ENCODE peak calls at places on chromosomes 7 and 10, in six cellular contexts. One of them, this sample, is unnamed.

GRCh38 chr7:147999962-148000361 is 590.6 kb upstream of the C7orf33 start:
- DNase-seq in glutamatergic neuron: no peak
- DNase-seq in fibroblast of pulmonary artery: no peak
- DNase-seq in HCT116: no peak
- DNase-seq in AG09309: no peak
- DNase-seq in Peyer's patch: no peak
- DNase-seq in this sample: no peak

GRCh38 chr7:131157530-131158243 is 170.0 kb upstream of the MKLN1 start:
- DNase-seq in glutamatergic neuron: no peak
- DNase-seq in AG09309: peak; percentile 62
- DNase-seq in HCT116: no peak
- DNase-seq in fibroblast of pulmonary artery: peak; percentile 84
- DNase-seq in Peyer's patch: no peak
- DNase-seq in this sample: peak; percentile 88

GRCh38 chr10:6713716-6714115 is 133.6 kb upstream of the PRKCQ start:
- DNase-seq in HCT116: no peak
- DNase-seq in AG09309: no peak
- DNase-seq in glutamatergic neuron: no peak
- DNase-seq in Peyer's patch: no peak
- DNase-seq in fibroblast of pulmonary artery: no peak
- DNase-seq in this sample: no peak

GRCh38 chr10:74008212-74008731 is 10.4 kb downstream of the VCL start:
- DNase-seq in fibroblast of pulmonary artery: peak; percentile 72
- DNase-seq in Peyer's patch: no peak
- DNase-seq in AG09309: peak; percentile 84
- DNase-seq in glutamatergic neuron: no peak
- DNase-seq in HCT116: no peak
- DNase-seq in this sample: no peak

GRCh38 chr7:106811472-106811871 is 53.6 kb upstream of the PIK3CG start:
- DNase-seq in Peyer's patch: no peak
- DNase-seq in AG09309: no peak
- DNase-seq in glutamatergic neuron: no peak
- DNase-seq in fibroblast of pulmonary artery: no peak
- DNase-seq in HCT116: no peak
- DNase-seq in this sample: no peak

GRCh38 chr7:32611201-32611691 is 116.0 kb downstream of the AVL9 start:
- DNase-seq in fibroblast of pulmonary artery: no peak
- DNase-seq in glutamatergic neuron: no peak
- DNase-seq in Peyer's patch: no peak
- DNase-seq in HCT116: no peak
- DNase-seq in AG09309: no peak
- DNase-seq in this sample: no peak

GRCh38 chr7:2821842-2822507 is 22.1 kb downstream of the GNA12 start:
- DNase-seq in fibroblast of pulmonary artery: peak; percentile 91
- DNase-seq in Peyer's patch: peak; percentile 62
- DNase-seq in HCT116: no peak
- DNase-seq in glutamatergic neuron: no peak
- DNase-seq in AG09309: peak; percentile 59
- DNase-seq in this sample: peak; percentile 77

GRCh38 chr7:99027241-99027640 is 116.7 kb downstream of the SMURF1 start:
- DNase-seq in AG09309: no peak
- DNase-seq in HCT116: no peak
- DNase-seq in glutamatergic neuron: no peak
- DNase-seq in Peyer's patch: no peak
- DNase-seq in fibroblast of pulmonary artery: peak; percentile 66
- DNase-seq in this sample: no peak

GRCh38 chr10:95755511-95756004 is 405 bp upstream of the ENTPD1 start:
- DNase-seq in Peyer's patch: peak; percentile 65
- DNase-seq in glutamatergic neuron: no peak
- DNase-seq in AG09309: no peak
- DNase-seq in HCT116: no peak
- DNase-seq in fibroblast of pulmonary artery: peak; percentile 26
- DNase-seq in this sample: no peak

GRCh38 chr10:28661035-28661434 is 16.3 kb upstream of the BAMBI start:
- DNase-seq in AG09309: peak; percentile 59
- DNase-seq in fibroblast of pulmonary artery: peak; percentile 75
- DNase-seq in HCT116: no peak
- DNase-seq in glutamatergic neuron: no peak
- DNase-seq in Peyer's patch: no peak
- DNase-seq in this sample: peak; percentile 50

GRCh38 chr10:10911471-10911921 is 106.2 kb upstream of the CELF2 start:
- DNase-seq in fibroblast of pulmonary artery: peak; percentile 94
- DNase-seq in Peyer's patch: peak; percentile 17
- DNase-seq in AG09309: peak; percentile 47
- DNase-seq in glutamatergic neuron: peak; percentile 24
- DNase-seq in HCT116: no peak
- DNase-seq in this sample: peak; percentile 82

GRCh38 chr7:17971392-17971791 is 31.1 kb upstream of the SNX13 start:
- DNase-seq in HCT116: no peak
- DNase-seq in fibroblast of pulmonary artery: peak; percentile 55
- DNase-seq in AG09309: no peak
- DNase-seq in Peyer's patch: no peak
- DNase-seq in glutamatergic neuron: no peak
- DNase-seq in this sample: peak; percentile 4

GRCh38 chr7:55827577-55827976 is 35.0 kb downstream of the SEPTIN14 start:
- DNase-seq in Peyer's patch: no peak
- DNase-seq in glutamatergic neuron: no peak
- DNase-seq in fibroblast of pulmonary artery: no peak
- DNase-seq in HCT116: no peak
- DNase-seq in AG09309: no peak
- DNase-seq in this sample: no peak

GRCh38 chr10:84077728-84078127 is 61.6 kb upstream of the GHITM start:
- DNase-seq in AG09309: no peak
- DNase-seq in glutamatergic neuron: no peak
- DNase-seq in Peyer's patch: no peak
- DNase-seq in HCT116: no peak
- DNase-seq in fibroblast of pulmonary artery: no peak
- DNase-seq in this sample: no peak

GRCh38 chr10:84078771-84079170 is 60.5 kb upstream of the GHITM start:
- DNase-seq in Peyer's patch: no peak
- DNase-seq in HCT116: no peak
- DNase-seq in AG09309: no peak
- DNase-seq in fibroblast of pulmonary artery: no peak
- DNase-seq in glutamatergic neuron: no peak
- DNase-seq in this sample: no peak

GRCh38 chr10:84076047-84076388 is 63.3 kb upstream of the GHITM start:
- DNase-seq in AG09309: peak; percentile 33
- DNase-seq in HCT116: no peak
- DNase-seq in glutamatergic neuron: no peak
- DNase-seq in Peyer's patch: no peak
- DNase-seq in fibroblast of pulmonary artery: peak; percentile 86
- DNase-seq in this sample: peak; percentile 54

GRCh38 chr10:84075226-84076046 is 63.9 kb upstream of the GHITM start:
- DNase-seq in Peyer's patch: no peak
- DNase-seq in glutamatergic neuron: no peak
- DNase-seq in AG09309: no peak
- DNase-seq in HCT116: no peak
- DNase-seq in fibroblast of pulmonary artery: no peak
- DNase-seq in this sample: no peak

GRCh38 chr10:84076540-84077195 is 62.6 kb upstream of the GHITM start:
- DNase-seq in glutamatergic neuron: no peak
- DNase-seq in AG09309: no peak
- DNase-seq in fibroblast of pulmonary artery: peak; percentile 53
- DNase-seq in Peyer's patch: no peak
- DNase-seq in HCT116: no peak
- DNase-seq in this sample: peak; percentile 22
- TF ChIP-seq CTCF in glutamatergic neuron: peak; percentile 18
- TF ChIP-seq CTCF in AG09309: peak; percentile 46
- TF ChIP-seq CTCF in fibroblast of pulmonary artery: peak; percentile 62
- TF ChIP-seq CTCF in Peyer's patch: no peak
- TF ChIP-seq CTCF in HCT116: peak; percentile 64
- TF ChIP-seq CTCF in this sample: peak; percentile 16

GRCh38 chr10:102132563-102133372 is at the start of gene PPRC1:
- DNase-seq in glutamatergic neuron: peak; percentile 97
- DNase-seq in AG09309: peak; percentile 96
- DNase-seq in HCT116: peak; percentile 100
- DNase-seq in fibroblast of pulmonary artery: peak; percentile 99
- DNase-seq in Peyer's patch: peak; percentile 99
- DNase-seq in this sample: peak; percentile 99
- TF ChIP-seq CTCF in glutamatergic neuron: peak; percentile 96
- TF ChIP-seq CTCF in AG09309: peak; percentile 82
- TF ChIP-seq CTCF in HCT116: peak; percentile 99
- TF ChIP-seq CTCF in fibroblast of pulmonary artery: peak; percentile 91
- TF ChIP-seq CTCF in Peyer's patch: peak; percentile 96
- TF ChIP-seq CTCF in this sample: peak; percentile 65

GRCh38 chr7:73611017-73611555 is 13.2 kb downstream of the MLXIPL start:
- DNase-seq in HCT116: no peak
- DNase-seq in AG09309: no peak
- DNase-seq in glutamatergic neuron: no peak
- DNase-seq in Peyer's patch: no peak
- DNase-seq in fibroblast of pulmonary artery: no peak
- DNase-seq in this sample: no peak
- TF ChIP-seq CTCF in HCT116: peak; percentile 8
- TF ChIP-seq CTCF in AG09309: no peak
- TF ChIP-seq CTCF in glutamatergic neuron: no peak
- TF ChIP-seq CTCF in Peyer's patch: no peak
- TF ChIP-seq CTCF in fibroblast of pulmonary artery: no peak
- TF ChIP-seq CTCF in this sample: no peak

DNA sequence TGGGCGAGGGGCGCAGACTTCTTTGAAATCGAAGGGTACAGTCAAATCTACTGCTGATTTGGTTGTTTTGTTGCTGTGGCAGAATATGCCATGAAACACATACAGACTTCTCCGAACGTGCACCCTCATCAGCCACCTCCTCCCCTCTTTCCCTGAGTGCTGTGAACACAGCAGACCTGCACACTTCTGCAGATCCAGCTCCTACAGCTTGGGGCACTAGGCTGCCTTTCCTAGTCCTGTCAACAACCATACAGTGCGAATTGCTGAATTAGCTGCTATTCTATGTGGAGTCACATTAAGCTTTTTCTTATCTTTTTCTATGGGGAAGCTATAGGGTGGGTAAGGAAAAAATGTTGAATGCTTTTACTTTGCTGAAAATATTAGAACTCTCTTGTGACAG is 57.5 kb downstream of the COL17A1 start:
- DNase-seq in fibroblast of pulmonary artery: peak; percentile 56
- DNase-seq in Peyer's patch: no peak
- DNase-seq in AG09309: no peak
- DNase-seq in glutamatergic neuron: peak; percentile 56
- DNase-seq in HCT116: peak; percentile 29
- DNase-seq in this sample: peak; percentile 20
- TF ChIP-seq CTCF in fibroblast of pulmonary artery: peak; percentile 68
- TF ChIP-seq CTCF in Peyer's patch: no peak
- TF ChIP-seq CTCF in AG09309: peak; percentile 36
- TF ChIP-seq CTCF in glutamatergic neuron: no peak
- TF ChIP-seq CTCF in HCT116: peak; percentile 67
- TF ChIP-seq CTCF in this sample: peak; percentile 20

GRCh38 chr10:63672491-63672890 is 151.3 kb downstream of the REEP3 start:
- DNase-seq in HCT116: no peak
- DNase-seq in AG09309: no peak
- DNase-seq in Peyer's patch: no peak
- DNase-seq in fibroblast of pulmonary artery: no peak
- DNase-seq in glutamatergic neuron: no peak
- DNase-seq in this sample: no peak

GRCh38 chr10:63670291-63670898 is 149.2 kb downstream of the REEP3 start:
- DNase-seq in Peyer's patch: no peak
- DNase-seq in AG09309: no peak
- DNase-seq in glutamatergic neuron: no peak
- DNase-seq in HCT116: no peak
- DNase-seq in fibroblast of pulmonary artery: peak; percentile 91
- DNase-seq in this sample: no peak

GRCh38 chr10:63673246-63673645 is 152.0 kb downstream of the REEP3 start:
- DNase-seq in HCT116: no peak
- DNase-seq in fibroblast of pulmonary artery: no peak
- DNase-seq in glutamatergic neuron: no peak
- DNase-seq in Peyer's patch: no peak
- DNase-seq in AG09309: no peak
- DNase-seq in this sample: peak; percentile 45

GRCh38 chr10:63673846-63674245 is 152.6 kb downstream of the REEP3 start:
- DNase-seq in Peyer's patch: no peak
- DNase-seq in HCT116: no peak
- DNase-seq in AG09309: no peak
- DNase-seq in fibroblast of pulmonary artery: no peak
- DNase-seq in glutamatergic neuron: no peak
- DNase-seq in this sample: no peak

DNA sequence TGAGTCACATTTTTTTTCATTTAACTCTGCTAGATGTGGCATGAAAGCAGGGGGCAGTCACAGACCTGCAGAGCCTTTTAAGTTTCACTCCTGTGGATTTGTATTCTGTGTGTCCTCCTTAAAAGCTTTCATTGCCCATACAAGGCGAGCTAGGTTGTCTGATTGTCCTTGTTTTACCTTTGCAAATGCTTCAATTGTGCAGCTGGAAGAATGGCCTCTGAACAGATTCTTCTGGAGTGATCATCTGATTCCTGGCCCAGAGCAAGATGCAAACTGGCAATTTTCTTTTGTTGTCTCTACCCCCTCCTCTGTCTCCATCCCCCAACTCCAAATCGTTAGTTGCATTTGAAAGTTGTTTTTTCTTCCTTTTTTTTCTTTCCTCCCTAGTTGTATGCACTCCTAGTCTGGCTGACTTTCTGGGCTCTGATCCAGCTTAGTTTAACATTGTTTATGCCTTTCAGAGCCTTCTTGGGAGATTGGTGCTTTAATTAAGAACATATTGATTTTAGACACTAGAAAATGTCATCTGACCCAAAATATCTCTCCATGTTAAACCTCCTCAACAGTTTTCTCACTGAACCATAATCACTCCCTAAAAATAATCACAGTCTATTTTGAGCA is 150.2 kb downstream of the REEP3 start:
- DNase-seq in AG09309: peak; percentile 58
- DNase-seq in fibroblast of pulmonary artery: peak; percentile 73
- DNase-seq in HCT116: no peak
- DNase-seq in glutamatergic neuron: no peak
- DNase-seq in Peyer's patch: no peak
- DNase-seq in this sample: no peak
- TF ChIP-seq CTCF in AG09309: no peak
- TF ChIP-seq CTCF in fibroblast of pulmonary artery: peak; percentile 2
- TF ChIP-seq CTCF in HCT116: peak; percentile 6
- TF ChIP-seq CTCF in glutamatergic neuron: no peak
- TF ChIP-seq CTCF in Peyer's patch: no peak
- TF ChIP-seq CTCF in this sample: no peak

GRCh38 chr10:132500781-132501415 is 36.7 kb upstream of the INPP5A start:
- DNase-seq in glutamatergic neuron: no peak
- DNase-seq in HCT116: no peak
- DNase-seq in Peyer's patch: no peak
- DNase-seq in fibroblast of pulmonary artery: no peak
- DNase-seq in AG09309: no peak
- DNase-seq in this sample: no peak
- TF ChIP-seq CTCF in glutamatergic neuron: no peak
- TF ChIP-seq CTCF in HCT116: no peak
- TF ChIP-seq CTCF in Peyer's patch: no peak
- TF ChIP-seq CTCF in fibroblast of pulmonary artery: no peak
- TF ChIP-seq CTCF in AG09309: no peak
- TF ChIP-seq CTCF in this sample: no peak

This sample was measured in MCF 10A.